ENCODE peak calls at places on chromosomes 16 and 17, in five cellular contexts. S, H, J, A and E are unnamed samples.

GRCh38 chr16:66376577-66377326 is 10.3 kb downstream of the CDH5 start:
- DNase-seq in S (no peak), H (no peak), J (no peak), A (no peak), E (no peak)

GRCh38 chr17:72297326-72298115 is 176.7 kb downstream of the SOX9 start:
- DNase-seq in S (peak; percentile 54), H (peak; percentile 42), J (peak; percentile 74), A (no peak), E (peak; percentile 21)

GRCh38 chr17:7133424-7133823 is 18.8 kb upstream of the ASGR2 start:
- DNase-seq in S (no peak), H (no peak), J (peak; percentile 32), A (no peak), E (no peak)

GRCh38 chr16:60318486-60318885 is 1584.4 kb upstream of the GOT2 start:
- DNase-seq in S (no peak), H (no peak), J (no peak), A (no peak), E (no peak)

GRCh38 chr16:526181-527014 is 1.1 kb upstream of the CAPN15 start:
- DNase-seq in S (no peak), H (peak; percentile 48), J (peak; percentile 41), A (no peak), E (peak; percentile 40)

GRCh38 chr16:17206712-17207111 is 264.0 kb downstream of the XYLT1 start:
- DNase-seq in S (no peak), H (peak; percentile 12), J (peak; percentile 36), A (no peak), E (peak; percentile 43)

GRCh38 chr16:84749815-84750214 is 50.0 kb downstream of the USP10 start:
- DNase-seq in S (no peak), H (peak; percentile 54), J (no peak), A (no peak), E (no peak)

GRCh38 chr17:64779344-64780095 is 117.4 kb upstream of the SMURF2 start:
- DNase-seq in S (no peak), H (no peak), J (no peak), A (no peak), E (no peak)

GRCh38 chr17:60141111-60142018 is 8.4 kb upstream of the CA4 start:
- DNase-seq in S (no peak), H (peak; percentile 21), J (no peak), A (peak; percentile 86), E (peak; percentile 23)

GRCh38 chr16:78106659-78107058 is 7.2 kb downstream of the WWOX start:
- DNase-seq in S (no peak), H (no peak), J (no peak), A (no peak), E (no peak)

GRCh38 chr16:85593503-85594195 is 19.5 kb upstream of the GSE1 start:
- DNase-seq in S (no peak), H (no peak), J (no peak), A (no peak), E (no peak)

GRCh38 chr17:15341385-15341849 is at the start of gene TEKT3:
- DNase-seq in S (peak; percentile 93), H (peak; percentile 66), J (peak; percentile 60), A (peak; percentile 95), E (peak; percentile 40)

GRCh38 chr17:80978499-80979497 is 12.8 kb upstream of the CHMP6 start:
- DNase-seq in S (no peak), H (no peak), J (no peak), A (no peak), E (no peak)

GRCh38 chr16:89264800-89265550 is 47.5 kb downstream of the ZNF778 start:
- DNase-seq in S (no peak), H (no peak), J (no peak), A (no peak), E (no peak)